ENCODE peak calls at places on chromosomes 11 and 22, in eight cellular contexts. O, S, G, R, F, N, U and D are unnamed samples.

GRCh38 chr11:68037481-68038225 is 1.2 kb upstream of the TCIRG1 start:
- DNase-seq in U (no peak), N (no peak), G (no peak), F (no peak), S (no peak), O (no peak), R (no peak), D (no peak)

GRCh38 chr11:61955031-61955415 is 4.9 kb downstream of the BEST1 start:
- DNase-seq in G (no peak), F (peak), U (peak), N (no peak), S (peak), R (peak), O (no peak), D (no peak)

GRCh38 chr11:12864316-12865156 is 144.6 kb upstream of the RASSF10 start:
- DNase-seq in S (peak), N (peak), F (no peak), G (no peak), U (peak), O (peak), R (peak), D (peak)

GRCh38 chr11:75342231-75342918 is 9.1 kb downstream of the ARRB1 start:
- DNase-seq in F (no peak), O (no peak), G (no peak), R (no peak), U (no peak), S (no peak), N (no peak), D (no peak)

GRCh38 chr22:39283312-39284141 is 35.9 kb downstream of the RPL3 start:
- DNase-seq in N (no peak), R (peak), S (peak), U (no peak), O (no peak), G (no peak), F (peak), D (no peak)

GRCh38 chr11:103624708-103625623 is 411.5 kb upstream of the DDI1 start:
- DNase-seq in F (no peak), R (peak), N (peak), U (peak), S (peak), G (no peak), O (peak), D (peak)

GRCh38 chr22:28978158-28978557 is 83.5 kb downstream of the C22orf31 start:
- DNase-seq in F (peak), S (peak), N (peak), U (peak), R (no peak), O (no peak), G (peak), D (no peak)

GRCh38 chr11:1870721-1871466 is 18.0 kb downstream of the LSP1 start:
- DNase-seq in O (no peak), U (no peak), R (no peak), S (no peak), N (no peak), G (no peak), F (peak), D (no peak)

GRCh38 chr11:82003671-82004148 is 730.0 kb downstream of the FAM181B start:
- DNase-seq in U (peak), F (no peak), N (no peak), S (no peak), G (no peak), O (no peak), R (peak), D (peak)

DNA sequence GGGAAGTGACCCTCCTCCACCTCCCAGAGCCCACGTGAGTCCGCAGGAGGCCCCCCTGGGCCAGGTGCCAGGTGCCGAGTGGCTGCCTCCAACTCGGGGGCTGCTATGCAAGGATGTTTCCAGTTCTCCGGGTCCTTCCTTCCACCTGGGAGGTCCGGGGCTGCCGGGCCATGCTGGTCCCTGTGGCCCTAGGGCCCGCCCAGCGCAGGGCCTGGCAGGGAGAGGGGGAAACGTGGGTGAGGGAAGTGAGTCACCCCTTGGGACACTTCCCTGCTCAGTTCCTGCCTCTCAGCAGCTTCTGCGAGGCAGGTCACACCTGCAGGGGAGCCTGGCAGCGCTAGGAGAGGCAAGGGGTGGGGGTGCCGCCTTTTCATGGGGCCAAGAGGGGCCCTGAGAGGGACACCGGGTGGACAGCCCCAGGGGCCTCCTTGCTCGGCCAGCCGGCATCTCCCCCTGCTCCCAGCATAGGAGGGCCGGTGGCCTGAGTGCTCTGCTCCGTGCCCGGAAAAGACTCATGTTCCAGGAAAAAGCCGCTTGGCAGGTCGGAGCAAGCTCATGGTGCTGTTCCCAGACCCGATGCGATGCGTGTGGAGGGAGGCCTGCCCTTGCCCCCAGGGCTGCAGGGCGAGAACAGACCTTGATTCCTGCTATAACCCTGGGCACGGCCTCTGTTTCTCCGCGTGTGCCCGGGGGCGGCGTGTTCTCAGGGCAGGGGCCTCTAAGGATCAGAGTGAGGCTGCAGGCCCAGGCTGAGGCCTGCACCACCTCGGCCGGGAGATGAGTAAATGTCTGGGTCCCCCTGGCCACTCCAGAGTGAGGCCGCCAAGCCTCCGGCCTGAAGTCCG is 30.3 kb upstream of the WNT7B start:
- DNase-seq in N (peak), O (no peak), U (peak), G (no peak), S (peak), R (peak), F (peak), D (peak)
- H3K4me3 ChIP-seq in N (peak), O (no peak), U (peak), G (no peak), S (peak), R (peak), F (peak), D (no peak)

DNA sequence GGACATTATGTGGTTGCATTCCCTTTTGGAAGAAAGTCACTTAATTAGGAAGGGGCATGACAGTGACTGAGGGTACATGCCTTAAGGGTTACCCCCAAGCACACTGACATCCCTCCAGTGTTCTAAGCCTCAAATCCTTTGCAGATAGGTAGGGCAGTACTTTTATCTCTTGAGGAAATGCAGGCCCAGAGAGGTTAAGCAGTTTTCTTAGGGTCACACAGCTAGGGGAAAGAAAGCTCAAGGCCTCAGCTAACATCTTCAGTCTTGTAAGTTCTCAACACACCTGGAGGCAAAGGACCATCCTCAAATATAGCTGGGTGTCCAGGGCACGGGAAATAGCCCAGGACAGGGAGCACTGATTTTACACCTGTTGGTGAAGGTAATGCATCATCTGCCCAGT is 31.6 kb downstream of the KIAA1671 start:
- DNase-seq in F (no peak), N (no peak), U (no peak), R (no peak), O (no peak), G (no peak), S (no peak), D (no peak)
- TF ChIP-seq CTCF in F (no peak), N (no peak), U (no peak), R (no peak), O (no peak), G (no peak), S (no peak), D (no peak)

GRCh38 chr22:44623771-44624510 is 78.1 kb upstream of the PRR5 start:
- DNase-seq in F (no peak), U (peak), N (peak), O (peak), S (peak), R (no peak), G (peak), D (no peak)
- H3K4me3 ChIP-seq in F (no peak), U (no peak), N (no peak), O (no peak), S (no peak), R (no peak), G (no peak), D (no peak)

DNA sequence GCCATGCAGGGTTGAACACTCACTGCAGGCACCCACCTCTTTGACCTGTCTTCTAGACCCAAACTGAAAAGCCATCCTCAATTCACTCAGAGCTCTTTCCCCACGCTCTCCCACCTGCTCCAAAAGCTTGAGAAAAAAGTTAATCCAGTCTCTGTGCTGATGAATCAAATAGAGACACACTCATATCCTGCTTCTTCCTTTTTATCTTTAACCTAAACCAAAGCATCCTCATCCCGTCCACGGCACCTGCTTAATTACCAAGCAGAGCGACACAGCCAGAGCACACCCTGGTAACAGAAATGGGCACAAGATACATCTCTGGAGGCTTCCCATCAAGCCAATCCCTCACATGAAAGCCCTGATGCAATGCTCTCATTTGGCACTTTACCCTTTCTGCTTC is 102.6 kb downstream of the PLEKHA7 start:
- DNase-seq in U (no peak), G (no peak), F (no peak), O (no peak), S (no peak), N (no peak), R (no peak), D (no peak)
- TF ChIP-seq CTCF in U (no peak), G (no peak), F (no peak), O (no peak), S (no peak), N (no peak), R (no peak), D (no peak)

DNA sequence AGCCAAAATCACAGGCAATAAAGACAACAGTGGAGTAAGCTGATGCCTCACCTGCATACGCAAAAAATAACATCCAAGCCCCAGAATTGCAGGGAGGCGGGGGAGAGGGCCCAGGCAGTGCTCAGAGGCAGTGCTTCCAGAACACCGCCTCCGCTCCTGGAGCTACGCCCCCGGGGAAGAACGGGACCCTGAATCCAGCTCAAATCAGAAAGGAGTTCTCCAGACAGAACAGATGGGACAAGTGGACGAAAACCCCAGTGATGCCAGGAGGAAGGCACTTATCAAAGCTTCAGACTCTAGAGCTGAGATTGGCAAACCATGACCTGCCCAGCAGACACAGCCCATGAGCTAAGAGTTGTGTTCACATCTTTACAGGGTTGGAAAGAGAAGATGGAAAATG is 683.9 kb downstream of the TBC1D22A start:
- DNase-seq in S (no peak), U (no peak), O (no peak), F (no peak), G (no peak), N (no peak), R (no peak), D (no peak)
- H3K4me3 ChIP-seq in S (no peak), U (no peak), O (no peak), F (no peak), G (no peak), N (no peak), R (no peak), D (no peak)

DNA sequence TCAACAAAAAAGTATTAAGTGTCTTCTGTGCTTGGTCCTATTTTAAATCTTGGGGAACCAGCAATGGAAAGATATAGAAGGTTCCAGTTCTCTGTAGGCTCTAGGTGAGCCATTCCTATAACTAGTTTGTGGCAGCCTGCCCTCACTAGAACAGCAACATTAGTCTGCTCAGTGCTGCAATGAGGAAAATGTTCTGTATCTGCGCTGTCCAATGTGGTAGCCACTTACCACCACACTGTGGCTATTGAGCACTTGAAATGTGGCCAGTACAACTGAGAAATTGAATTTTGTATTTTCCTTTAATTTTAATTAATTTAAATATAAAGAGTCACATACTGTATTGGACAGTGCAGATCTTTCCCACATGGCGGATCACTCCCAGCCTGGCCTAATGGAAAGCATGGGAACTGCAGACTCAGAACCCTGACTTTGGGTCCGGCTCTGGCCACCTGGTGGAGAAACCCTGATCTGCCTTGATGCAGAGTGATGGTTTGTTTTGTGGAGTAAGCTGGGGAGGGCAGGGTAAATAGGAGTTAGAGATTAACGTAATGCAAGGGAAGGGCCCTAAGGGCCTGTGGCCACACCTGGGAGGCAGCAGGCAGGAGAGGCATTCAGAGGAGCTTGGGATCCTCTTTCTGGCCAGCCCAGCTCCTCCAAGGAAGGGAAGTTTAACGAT is 101.0 kb downstream of the ME3 start:
- DNase-seq in N (peak), G (no peak), S (no peak), F (no peak), U (no peak), O (no peak), R (no peak), D (no peak)
- TF ChIP-seq CTCF in N (peak), G (peak), S (peak), F (peak), U (no peak), O (peak), R (peak), D (peak)

GRCh38 chr11:70135142-70136132 is 57.3 kb downstream of the ANO1 start:
- DNase-seq in S (peak), O (no peak), R (no peak), F (no peak), N (no peak), G (no peak), U (no peak), D (no peak)
- H3K4me3 ChIP-seq in S (no peak), O (no peak), R (no peak), F (peak), N (no peak), G (no peak), U (no peak), D (no peak)

GRCh38 chr11:29963796-29964195 is 53.0 kb downstream of the KCNA4 start:
- DNase-seq in G (no peak), R (no peak), U (no peak), F (no peak), S (no peak), N (no peak), O (no peak), D (no peak)

GRCh38 chr11:29959488-29959887 is 57.3 kb downstream of the KCNA4 start:
- DNase-seq in G (no peak), U (no peak), F (no peak), O (no peak), R (no peak), S (no peak), N (no peak), D (no peak)

GRCh38 chr11:29963068-29963467 is 53.8 kb downstream of the KCNA4 start:
- DNase-seq in G (no peak), S (no peak), O (no peak), U (no peak), R (no peak), F (no peak), N (no peak), D (no peak)

GRCh38 chr11:29957406-29957805 is 59.4 kb downstream of the KCNA4 start:
- DNase-seq in F (no peak), S (no peak), O (no peak), R (no peak), N (no peak), U (peak), G (no peak), D (no peak)

GRCh38 chr11:29962243-29962642 is 54.6 kb downstream of the KCNA4 start:
- DNase-seq in G (peak), S (peak), U (peak), R (peak), O (peak), F (no peak), N (peak), D (no peak)
- TF ChIP-seq CTCF in G (peak), S (peak), U (peak), R (peak), O (peak), F (peak), N (peak), D (peak)

GRCh38 chr11:85647078-85647477 is 689 bp upstream of the TMEM126A start:
- DNase-seq in F (no peak), G (no peak), O (no peak), U (no peak), S (no peak), N (no peak), R (peak), D (no peak)
- H3K4me3 ChIP-seq in F (peak), G (peak), O (peak), U (peak), S (peak), N (peak), R (peak), D (peak)